ENCODE peak calls at places on chromosome 17, in six cellular contexts. W is heart left ventricle; T is neural progenitor cell; B is dorsolateral prefrontal cortex; J is effector memory CD4-positive, alpha-beta T cell; M is CD8-positive, alpha-beta T cell. I is an unnamed sample.

GRCh38 chr17:29563816-29564215 is 3.0 kb downstream of the ABHD15 start:
- DNase-seq in B (no peak), M (no peak), W (no peak), J (no peak), T (no peak), I (no peak)

GRCh38 chr17:54968954-54969400 is 412 bp downstream of the STXBP4 start:
- DNase-seq in M (no peak), B (peak), W (no peak), J (no peak), T (no peak), I (no peak)

GRCh38 chr17:74336307-74336706 is 10.3 kb downstream of the KIF19 start:
- DNase-seq in J (no peak), B (no peak), M (no peak), T (no peak), W (no peak), I (no peak)

GRCh38 chr17:64449545-64449944 is 630 bp downstream of the MILR1 start:
- DNase-seq in W (no peak), B (no peak), M (no peak), T (no peak), J (no peak), I (no peak)

GRCh38 chr17:29948460-29949185 is 7.2 kb downstream of the EFCAB5 start:
- DNase-seq in M (no peak), B (no peak), J (no peak), T (no peak), W (no peak), I (no peak)

GRCh38 chr17:50347087-50347893 is 1.4 kb downstream of the XYLT2 start:
- DNase-seq in W (no peak), B (no peak), T (peak), M (no peak), J (no peak), I (no peak)

GRCh38 chr17:45385331-45385997 is 47.2 kb downstream of the ARHGAP27 start:
- DNase-seq in J (peak), T (peak), M (peak), B (peak), W (peak), I (peak)

GRCh38 chr17:79790805-79791353 is 6.0 kb downstream of the CBX8 start:
- DNase-seq in W (no peak), B (no peak), J (no peak), M (no peak), T (no peak), I (no peak)

GRCh38 chr17:77741109-77741508 is 217.4 kb upstream of the TNRC6C start:
- DNase-seq in B (no peak), J (no peak), T (no peak), W (no peak), M (peak), I (peak)

GRCh38 chr17:64503821-64504768 is 2.0 kb downstream of the DDX5 start:
- DNase-seq in J (no peak), T (no peak), B (no peak), W (no peak), M (no peak), I (no peak)

GRCh38 chr17:51256101-51256500 is 3.7 kb downstream of the MBTD1 start:
- DNase-seq in W (no peak), T (no peak), J (no peak), M (no peak), B (no peak), I (no peak)

GRCh38 chr17:56809106-56809819 is 24.5 kb downstream of the C17orf67 start:
- DNase-seq in W (no peak), J (no peak), B (no peak), M (no peak), T (no peak), I (no peak)

GRCh38 chr17:73738751-73739575 is 94.7 kb upstream of the SDK2 start:
- DNase-seq in J (no peak), M (no peak), B (no peak), T (no peak), W (no peak), I (no peak)

GRCh38 chr17:78618264-78619066 is 41.3 kb upstream of the DNAH17 start:
- DNase-seq in J (no peak), W (peak), T (no peak), M (no peak), B (no peak), I (peak)

GRCh38 chr17:55286681-55287589 is 22.2 kb downstream of the HLF start:
- DNase-seq in T (no peak), B (no peak), J (no peak), W (no peak), M (no peak), I (no peak)

GRCh38 chr17:35127751-35128514 is 6.5 kb downstream of the FNDC8 start:
- DNase-seq in T (no peak), J (no peak), M (no peak), B (no peak), W (peak), I (no peak)

GRCh38 chr17:43018008-43018853 is 4.0 kb downstream of the VAT1 start:
- DNase-seq in W (no peak), M (peak), J (peak), B (no peak), T (peak), I (no peak)

GRCh38 chr17:60554377-60554788 is 28.3 kb upstream of the APPBP2 start:
- DNase-seq in M (no peak), B (no peak), W (no peak), T (no peak), J (no peak), I (no peak)

GRCh38 chr17:67855504-67856324 is 30.4 kb downstream of the BPTF start:
- DNase-seq in B (no peak), M (no peak), W (no peak), J (no peak), T (no peak), I (no peak)

GRCh38 chr17:65359016-65359415 is 202.4 kb downstream of the AXIN2 start:
- DNase-seq in B (no peak), T (no peak), W (no peak), M (no peak), J (no peak), I (no peak)

GRCh38 chr17:66405836-66406679 is 103.6 kb downstream of the PRKCA start:
- DNase-seq in T (no peak), M (no peak), W (no peak), J (no peak), B (no peak), I (no peak)

GRCh38 chr17:20944014-20944905 is 98.6 kb downstream of the USP22 start:
- DNase-seq in J (no peak), B (no peak), M (peak), W (no peak), T (peak), I (no peak)

GRCh38 chr17:76700627-76701470 is 9.9 kb downstream of the MXRA7 start:
- DNase-seq in T (peak), M (peak), B (peak), J (peak), W (peak), I (peak)

GRCh38 chr17:61238455-61238933 is 161.1 kb upstream of the TBX2 start:
- DNase-seq in M (no peak), W (no peak), B (no peak), T (no peak), J (no peak), I (no peak)

GRCh38 chr17:58046230-58047094 is 36.8 kb upstream of the DYNLL2 start:
- DNase-seq in J (no peak), B (peak), M (no peak), W (peak), T (peak), I (no peak)

GRCh38 chr17:77892469-77893143 is 65.9 kb upstream of the TNRC6C start:
- DNase-seq in W (no peak), B (no peak), M (no peak), T (peak), J (no peak), I (peak)

GRCh38 chr17:58913971-58914769 is 158.5 kb downstream of the PPM1E start:
- DNase-seq in J (no peak), B (no peak), W (no peak), T (no peak), M (no peak), I (no peak)

GRCh38 chr17:80574496-80574895 is 29.9 kb downstream of the RPTOR start:
- DNase-seq in M (no peak), T (no peak), J (no peak), B (no peak), W (no peak), I (no peak)

GRCh38 chr17:40993084-40993483 is 880 bp downstream of the KRTAP3-3 start:
- DNase-seq in T (no peak), J (no peak), M (no peak), W (no peak), B (no peak), I (no peak)

GRCh38 chr17:33981713-33982601 is 273.1 kb upstream of the CCL2 start:
- DNase-seq in M (no peak), T (no peak), W (no peak), J (no peak), B (no peak), I (no peak)

GRCh38 chr17:35132099-35132498 is 10.0 kb downstream of the NLE1 start:
- DNase-seq in M (no peak), B (no peak), W (no peak), T (no peak), J (no peak), I (no peak)

GRCh38 chr17:45038771-45039634 is 12.4 kb downstream of the DCAKD start:
- DNase-seq in W (no peak), J (no peak), M (no peak), B (no peak), T (no peak), I (peak)

GRCh38 chr17:79677646-79678045 is 53.1 kb upstream of the ENPP7 start:
- DNase-seq in W (no peak), T (no peak), B (no peak), M (no peak), J (no peak), I (no peak)

GRCh38 chr17:79919164-79919585 is 79.9 kb upstream of the CBX4 start:
- DNase-seq in B (peak), M (no peak), T (no peak), J (no peak), W (peak), I (peak)

GRCh38 chr17:10314332-10314731 is 58.5 kb downstream of the MYH13 start:
- DNase-seq in T (no peak), M (no peak), J (no peak), B (no peak), W (no peak), I (no peak)

GRCh38 chr17:34979153-34979552 is 1.2 kb upstream of the LIG3 start:
- DNase-seq in T (no peak), W (no peak), M (no peak), B (no peak), J (no peak), I (no peak)

DNA sequence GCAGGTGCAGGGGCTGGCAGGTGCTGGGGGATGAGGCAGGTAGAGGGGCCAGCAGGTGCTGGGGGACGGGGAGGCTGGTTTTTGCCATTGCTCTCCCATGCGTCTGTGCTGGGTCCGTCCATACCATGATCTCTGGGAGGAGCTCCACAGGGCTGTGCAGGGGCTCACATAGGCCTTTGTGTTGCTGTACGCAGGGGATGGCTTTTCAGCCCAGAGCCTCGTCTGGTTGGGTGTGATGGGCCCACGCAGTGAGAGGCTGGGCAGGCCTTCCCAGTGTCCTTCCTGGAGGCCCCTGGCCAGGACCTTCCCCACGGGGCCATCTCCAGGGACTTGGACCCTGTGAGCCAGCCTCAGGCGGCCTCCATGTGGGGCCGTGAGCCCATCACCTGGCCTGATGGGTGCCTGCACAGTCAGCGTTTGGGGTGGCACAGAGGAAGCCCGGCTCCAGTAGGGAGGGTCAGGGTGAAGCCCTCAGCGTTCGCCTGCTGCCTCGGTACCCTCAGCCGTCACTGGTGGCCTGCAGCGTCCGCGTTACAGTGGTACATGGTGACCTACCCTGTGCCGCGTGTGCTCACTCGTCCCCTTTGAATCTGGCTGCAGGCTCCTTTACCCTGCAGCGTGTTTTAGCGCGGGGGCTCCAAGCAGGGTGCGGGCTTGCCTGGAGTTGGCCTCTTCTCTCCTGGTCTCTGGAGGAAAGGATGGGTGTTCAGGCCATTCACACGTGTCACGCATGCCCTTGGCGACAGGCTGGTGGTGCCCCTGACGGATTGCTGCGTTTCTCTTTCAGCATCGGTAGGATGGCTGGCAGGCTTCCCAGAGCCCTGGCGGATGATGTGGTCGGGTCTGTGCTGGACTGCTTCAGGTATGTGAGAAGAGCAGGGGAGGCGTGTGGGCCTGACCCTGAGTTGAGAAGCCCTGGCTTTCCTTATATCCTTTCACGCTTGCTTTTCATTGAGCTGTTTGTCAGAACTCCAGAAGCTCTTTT is 30.6 kb downstream of the ZNF750 start:
- DNase-seq in J (no peak), T (no peak), M (no peak), B (peak), W (peak), I (no peak)
- H3K27ac ChIP-seq in J (no peak), T (no peak), M (no peak), B (no peak), W (no peak), I (no peak)

GRCh38 chr17:39834017-39834416 is 30.1 kb downstream of the IKZF3 start:
- DNase-seq in T (no peak), W (no peak), B (no peak), J (no peak), M (no peak), I (no peak)
- H3K27ac ChIP-seq in T (no peak), W (no peak), B (no peak), J (no peak), M (no peak), I (no peak)

GRCh38 chr17:31272803-31273202 is 24.2 kb downstream of the OMG start:
- DNase-seq in M (no peak), W (no peak), T (no peak), B (no peak), J (no peak), I (no peak)
- H3K27ac ChIP-seq in M (no peak), W (no peak), T (no peak), B (no peak), J (no peak), I (no peak)

DNA sequence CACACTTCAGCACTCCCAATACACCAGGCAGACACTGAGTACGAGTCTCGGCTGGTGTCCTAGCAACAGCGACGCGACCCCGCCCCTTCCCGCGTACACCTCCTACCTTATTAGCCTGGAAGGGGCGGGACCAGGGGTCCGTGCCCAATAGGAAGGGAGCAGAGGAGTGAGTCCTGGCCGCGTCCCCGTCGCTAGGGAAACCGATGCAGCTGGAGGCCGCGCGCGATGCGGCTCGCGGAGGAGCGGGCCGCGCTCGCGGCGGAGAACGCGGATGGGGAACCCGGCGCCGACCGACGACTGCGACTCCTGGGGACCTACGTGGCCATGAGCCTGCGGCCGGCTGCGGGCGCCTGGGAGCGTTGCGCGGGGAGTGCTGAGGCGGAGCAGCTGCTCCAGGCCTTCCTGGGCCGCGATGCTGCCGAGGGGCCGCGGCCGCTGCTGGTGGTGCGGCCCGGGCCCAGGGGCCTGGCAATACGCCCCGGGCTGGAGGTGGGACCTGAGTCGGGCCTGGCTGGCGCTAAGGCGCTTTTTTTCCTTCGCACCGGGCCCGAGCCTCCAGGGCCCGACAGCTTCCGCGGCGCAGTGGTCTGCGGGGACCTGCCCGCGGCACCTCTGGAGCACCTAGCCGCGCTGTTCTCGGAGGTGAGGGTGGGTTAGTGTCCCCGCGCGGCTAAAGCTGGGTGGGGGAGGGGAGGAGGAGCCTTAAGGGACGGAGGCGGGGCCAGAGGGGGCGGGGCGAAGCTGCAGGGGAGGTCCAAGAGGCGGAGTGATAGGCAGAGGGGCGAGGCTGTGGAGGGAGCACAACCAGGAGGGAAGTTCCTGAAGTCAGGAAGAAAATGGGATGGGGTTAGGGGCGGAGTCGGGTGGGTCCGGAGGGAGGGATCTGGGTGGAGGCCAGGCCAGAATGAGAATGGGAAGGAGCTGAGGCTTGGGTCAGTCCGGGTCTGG is at the start of gene DNAH9:
- DNase-seq in B (peak), W (peak), T (peak), J (no peak), M (no peak), I (peak)
- H3K27ac ChIP-seq in B (no peak), W (no peak), T (no peak), J (no peak), M (no peak), I (no peak)

GRCh38 chr17:17030515-17031211 is 11.6 kb upstream of the MPRIP start:
- DNase-seq in M (no peak), B (no peak), T (no peak), J (no peak), W (no peak), I (no peak)
- H3K27ac ChIP-seq in M (no peak), B (no peak), T (no peak), J (no peak), W (no peak), I (peak)